ENCODE peak calls at places on chromosomes 5 and 9, in six cellular contexts. A is H54; Q is stimulated activated CD4-positive, alpha-beta T cell treated with anti-CD3 and anti-CD28 coated beads, Interleukin-12 subunit alpha, Interleukin-12 subunit beta, amount 100 ng/mL, for 4 hours; J is naive B cell; K is central memory CD4-positive, alpha-beta T cell; R is EH. X is an unnamed sample.
A peak's percentile ranks its signal among the peaks of the same experiment; 100 is the strongest.

GRCh38 chr9:91515074-91515687 is 91.5 kb upstream of the NFIL3 start:
- DNase-seq in A (peak; percentile 49), Q (no peak), J (no peak), K (no peak), R (peak; percentile 84), X (peak; percentile 46)

GRCh38 chr5:117095803-117096332 is 521.2 kb upstream of the SEMA6A start:
- DNase-seq in A (no peak), Q (no peak), J (no peak), K (no peak), R (no peak), X (no peak)

GRCh38 chr9:95341262-95342011 is 23.9 kb upstream of the FANCC start:
- DNase-seq in A (no peak), Q (no peak), J (no peak), K (no peak), R (peak; percentile 41), X (no peak)

GRCh38 chr5:135343417-135343816 is 55.6 kb downstream of the MACROH2A1 start:
- DNase-seq in A (peak; percentile 42), Q (no peak), J (no peak), K (no peak), R (peak; percentile 51), X (no peak)

GRCh38 chr5:108167174-108167573 is 214.7 kb downstream of the FBXL17 start:
- DNase-seq in A (no peak), Q (no peak), J (no peak), K (no peak), R (no peak), X (no peak)

GRCh38 chr9:109478665-109479380 is 19.3 kb downstream of the PTPN3 start:
- DNase-seq in A (no peak), Q (no peak), J (no peak), K (no peak), R (no peak), X (no peak)

GRCh38 chr5:25851301-25851700 is 1187.1 kb downstream of the CDH9 start:
- DNase-seq in A (no peak), Q (no peak), J (no peak), K (no peak), R (no peak), X (no peak)

GRCh38 chr5:143653256-143653655 is 158.7 kb upstream of the HMHB1 start:
- DNase-seq in A (no peak), Q (no peak), J (no peak), K (no peak), R (no peak), X (peak; percentile 14)

GRCh38 chr5:114360816-114361723 is 800 bp upstream of the KCNN2 start:
- DNase-seq in A (no peak), Q (no peak), J (no peak), K (no peak), R (peak; percentile 60), X (peak; percentile 87)

GRCh38 chr5:103327893-103328292 is 69.3 kb downstream of the MACIR start:
- DNase-seq in A (no peak), Q (no peak), J (no peak), K (no peak), R (no peak), X (no peak)

GRCh38 chr5:112548246-112548982 is 129.3 kb upstream of the EPB41L4A start:
- DNase-seq in A (no peak), Q (no peak), J (no peak), K (no peak), R (peak; percentile 69), X (no peak)

GRCh38 chr5:90434116-90434714 is 24.7 kb upstream of the CETN3 start:
- DNase-seq in A (no peak), Q (peak; percentile 31), J (peak; percentile 4), K (no peak), R (peak; percentile 54), X (no peak)

GRCh38 chr9:134025606-134026541 is 593 bp downstream of the BRD3OS start:
- DNase-seq in A (peak; percentile 72), Q (peak; percentile 38), J (peak; percentile 63), K (peak; percentile 48), R (peak; percentile 47), X (peak; percentile 80)

GRCh38 chr9:127097683-127098082 is 24.8 kb downstream of the ANGPTL2 start:
- DNase-seq in A (no peak), Q (no peak), J (no peak), K (no peak), R (no peak), X (no peak)

GRCh38 chr5:113572716-113573115 is 59.2 kb downstream of the YTHDC2 start:
- DNase-seq in A (no peak), Q (no peak), J (no peak), K (no peak), R (no peak), X (no peak)

GRCh38 chr9:109317311-109317978 is 3.4 kb downstream of the EPB41L4B start:
- DNase-seq in A (no peak), Q (no peak), J (no peak), K (no peak), R (no peak), X (no peak)

GRCh38 chr9:79489241-79490000 is 82.3 kb upstream of the TLE4 start:
- DNase-seq in A (peak; percentile 44), Q (no peak), J (no peak), K (no peak), R (peak; percentile 92), X (no peak)

GRCh38 chr5:150540615-150541396 is 32.9 kb downstream of the NDST1 start:
- DNase-seq in A (peak; percentile 70), Q (no peak), J (no peak), K (no peak), R (peak; percentile 98), X (no peak)

GRCh38 chr5:151030377-151030776 is 10.0 kb downstream of the GPX3 start:
- DNase-seq in A (no peak), Q (no peak), J (no peak), K (no peak), R (no peak), X (no peak)

GRCh38 chr9:113988951-113989780 is 88.9 kb downstream of the AMBP start:
- DNase-seq in A (no peak), Q (no peak), J (no peak), K (no peak), R (no peak), X (no peak)

GRCh38 chr5:73540192-73540591 is 25.2 kb downstream of the ANKRA2 start:
- DNase-seq in A (peak; percentile 47), Q (no peak), J (no peak), K (no peak), R (peak; percentile 83), X (no peak)

GRCh38 chr9:4832786-4833579 is 40.2 kb downstream of the RCL1 start:
- DNase-seq in A (peak; percentile 58), Q (peak; percentile 37), J (no peak), K (no peak), R (peak; percentile 98), X (no peak)

GRCh38 chr5:15887072-15887471 is 292.5 kb downstream of the MARCHF11 start:
- DNase-seq in A (no peak), Q (no peak), J (no peak), K (no peak), R (no peak), X (no peak)

GRCh38 chr5:119105971-119106370 is 35.1 kb downstream of the DMXL1 start:
- DNase-seq in A (no peak), Q (no peak), J (no peak), K (no peak), R (no peak), X (no peak)

GRCh38 chr9:134418986-134419683 is 92.9 kb downstream of the RXRA start:
- DNase-seq in A (no peak), Q (no peak), J (no peak), K (no peak), R (no peak), X (no peak)

GRCh38 chr5:97528941-97529340 is 345.9 kb upstream of the RIOK2 start:
- DNase-seq in A (no peak), Q (no peak), J (no peak), K (no peak), R (peak; percentile 70), X (no peak)

GRCh38 chr9:94079236-94079635 is 5.0 kb upstream of the PTPDC1 start:
- DNase-seq in A (no peak), Q (no peak), J (no peak), K (no peak), R (no peak), X (no peak)

GRCh38 chr9:136311433-136312375 is 7.8 kb upstream of the CCDC187 start:
- DNase-seq in A (peak; percentile 86), Q (no peak), J (no peak), K (no peak), R (no peak), X (no peak)

GRCh38 chr5:172879434-172879828 is 45.4 kb downstream of the ERGIC1 start:
- DNase-seq in A (no peak), Q (no peak), J (no peak), K (no peak), R (no peak), X (no peak)

GRCh38 chr5:171494452-171495121 is 75.1 kb downstream of the FGF18 start:
- DNase-seq in A (peak; percentile 68), Q (no peak), J (no peak), K (no peak), R (peak; percentile 90), X (no peak)